ENCODE peak calls at places on chromosome X, in seven cellular contexts. N, T, A, L, F, Y and D are unnamed samples.

GRCh38 chrX:123083924-123084323 is 100.2 kb upstream of the GRIA3 start:
- DNase-seq in F (no peak), Y (no peak), N (no peak), T (no peak), L (no peak), A (no peak), D (peak; percentile 56)

GRCh38 chrX:39766085-39766726 is 331.6 kb downstream of the BCOR start:
- DNase-seq in A (no peak), T (no peak), N (no peak), L (no peak), Y (no peak), F (no peak), D (no peak)

GRCh38 chrX:137565921-137566745 is at the start of gene ZIC3:
- DNase-seq in N (no peak), A (no peak), L (peak; percentile 86), Y (peak; percentile 25), T (peak; percentile 49), F (peak; percentile 63), D (peak; percentile 17)

GRCh38 chrX:121052122-121052521 is 4.7 kb downstream of the GLUD2 start:
- DNase-seq in N (no peak), L (no peak), Y (no peak), T (no peak), F (no peak), A (no peak), D (peak; percentile 42)

GRCh38 chrX:104211187-104211586 is 43.5 kb downstream of the ESX1 start:
- DNase-seq in N (no peak), A (no peak), Y (no peak), T (no peak), L (no peak), F (no peak), D (no peak)

GRCh38 chrX:21490341-21490740 is 116.1 kb downstream of the CNKSR2 start:
- DNase-seq in N (no peak), Y (no peak), A (no peak), L (no peak), T (no peak), F (no peak), D (no peak)

GRCh38 chrX:119871599-119872395 is at the start of the genes NDUFA1 and RNF113A:
- DNase-seq in N (peak; percentile 65), F (peak; percentile 87), Y (peak; percentile 69), T (peak; percentile 68), L (peak; percentile 80), A (peak; percentile 78), D (peak; percentile 93)

GRCh38 chrX:38365939-38366338 is 13.5 kb downstream of the OTC start:
- DNase-seq in F (no peak), L (no peak), Y (no peak), N (no peak), T (no peak), A (no peak), D (no peak)

GRCh38 chrX:119292445-119292844 is 56.4 kb downstream of the PGRMC1 start:
- DNase-seq in Y (no peak), A (no peak), N (no peak), F (no peak), T (no peak), L (no peak), D (no peak)

GRCh38 chrX:69136546-69137331 is 28.5 kb downstream of the PJA1 start:
- DNase-seq in F (no peak), T (no peak), N (no peak), L (peak; percentile 76), Y (no peak), A (no peak), D (peak; percentile 22)

GRCh38 chrX:27751976-27752375 is 55.8 kb upstream of the MAGEB10 start:
- DNase-seq in L (no peak), F (no peak), Y (peak; percentile 2), T (no peak), A (no peak), N (no peak), D (no peak)

GRCh38 chrX:123859409-123859827 is 435 bp upstream of the XIAP start:
- DNase-seq in A (no peak), Y (no peak), L (peak; percentile 65), T (no peak), N (no peak), F (peak; percentile 76), D (no peak)